ENCODE peak calls at places on chromosomes 4 and X, in five cellular contexts. I is GM06990; V is CD8-positive, alpha-beta T cell; G is right cardiac atrium; D is MG63. X is an unnamed sample.

GRCh38 chrX:97200454-97200853 is 316.7 kb downstream of the RPA4 start:
- DNase-seq in I (no peak), V (no peak), G (no peak), D (no peak), X (no peak)

GRCh38 chr4:15677507-15677988 is 4.1 kb upstream of the FAM200B start:
- DNase-seq in I (no peak), V (no peak), G (no peak), D (no peak), X (no peak)

GRCh38 chr4:157040380-157040779 is 35.6 kb upstream of the GLRB start:
- DNase-seq in I (no peak), V (no peak), G (no peak), D (no peak), X (no peak)

GRCh38 chrX:13340182-13340791 is 20.4 kb upstream of the ATXN3L start:
- DNase-seq in I (no peak), V (no peak), G (no peak), D (peak), X (no peak)

GRCh38 chr4:108947526-108947925 is 184.7 kb upstream of the ETNPPL start:
- DNase-seq in I (no peak), V (no peak), G (no peak), D (no peak), X (no peak)

GRCh38 chr4:126338572-126338971 is 1023.8 kb downstream of the FAT4 start:
- DNase-seq in I (no peak), V (no peak), G (no peak), D (no peak), X (no peak)

GRCh38 chrX:134634691-134635090 is 23.6 kb downstream of the PLAC1 start:
- DNase-seq in I (no peak), V (no peak), G (no peak), D (no peak), X (no peak)

GRCh38 chr4:56530269-56531148 is 24.9 kb downstream of the ARL9 start:
- DNase-seq in I (peak), V (peak), G (peak), D (peak), X (peak)

GRCh38 chr4:86593726-86594558 is at the start of gene PTPN13:
- DNase-seq in I (peak), V (no peak), G (peak), D (peak), X (peak)

GRCh38 chrX:16603822-16604221 is 46.1 kb upstream of the S100G start:
- DNase-seq in I (no peak), V (no peak), G (no peak), D (no peak), X (no peak)

GRCh38 chrX:129522184-129523059 is 868 bp downstream of the SMARCA1 start:
- DNase-seq in I (no peak), V (no peak), G (peak), D (peak), X (peak)

GRCh38 chr4:40552536-40552935 is 77.1 kb downstream of the RBM47 start:
- DNase-seq in I (no peak), V (no peak), G (no peak), D (peak), X (no peak)

GRCh38 chrX:19512961-19513360 is 2.3 kb downstream of the MAP3K15 start:
- DNase-seq in I (no peak), V (no peak), G (no peak), D (no peak), X (no peak)

GRCh38 chrX:19512359-19512758 is 2.9 kb downstream of the MAP3K15 start:
- DNase-seq in I (no peak), V (no peak), G (no peak), D (no peak), X (no peak)

GRCh38 chrX:19515615-19516105 is 352 bp upstream of the MAP3K15 start:
- DNase-seq in I (no peak), V (no peak), G (no peak), D (no peak), X (no peak)

GRCh38 chrX:19513383-19513782 is 1.9 kb downstream of the MAP3K15 start:
- DNase-seq in I (no peak), V (no peak), G (no peak), D (peak), X (no peak)

GRCh38 chrX:19514791-19515614 is at the start of gene MAP3K15:
- DNase-seq in I (peak), V (no peak), G (peak), D (peak), X (peak)
- H3K4me3 ChIP-seq in I (peak), V (no peak), G (peak), D (peak), X (peak)

GRCh38 chrX:40154229-40154852 is 56.6 kb upstream of the BCOR start:
- DNase-seq in I (no peak), V (no peak), G (peak), D (peak), X (no peak)
- H3K4me3 ChIP-seq in I (peak), V (peak), G (peak), D (peak), X (peak)

DNA sequence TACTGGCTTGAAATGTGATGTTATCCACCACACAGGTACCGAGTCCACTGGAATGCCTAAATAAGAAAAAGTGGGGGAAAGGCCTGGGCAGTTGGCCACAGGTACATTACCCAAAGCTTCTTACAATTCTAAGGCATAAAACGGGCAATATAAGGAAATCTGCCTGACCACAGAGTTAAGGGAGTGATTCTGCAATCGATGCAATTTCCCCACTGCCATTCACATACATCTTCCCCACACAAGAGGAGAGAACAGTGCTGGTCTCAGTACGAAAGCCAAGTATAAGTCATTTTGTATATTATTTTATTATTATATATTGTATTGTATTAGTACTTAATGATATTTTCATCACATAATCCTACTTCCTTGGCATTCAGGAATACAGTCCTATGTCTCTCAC is 30.6 kb downstream of the RFC1 start:
- DNase-seq in I (no peak), V (no peak), G (no peak), D (no peak), X (no peak)
- H3K4me3 ChIP-seq in I (no peak), V (no peak), G (no peak), D (no peak), X (no peak)

GRCh38 chrX:69109706-69110635 is 55.3 kb downstream of the PJA1 start:
- DNase-seq in I (no peak), V (no peak), G (no peak), D (peak), X (no peak)

GRCh38 chrX:69107231-69107739 is 58.0 kb downstream of the PJA1 start:
- DNase-seq in I (no peak), V (no peak), G (peak), D (no peak), X (peak)

GRCh38 chrX:69109036-69109663 is 56.1 kb downstream of the PJA1 start:
- DNase-seq in I (no peak), V (no peak), G (no peak), D (no peak), X (no peak)

GRCh38 chrX:69104756-69105434 is 60.4 kb downstream of the PJA1 start:
- DNase-seq in I (no peak), V (no peak), G (no peak), D (no peak), X (no peak)

DNA sequence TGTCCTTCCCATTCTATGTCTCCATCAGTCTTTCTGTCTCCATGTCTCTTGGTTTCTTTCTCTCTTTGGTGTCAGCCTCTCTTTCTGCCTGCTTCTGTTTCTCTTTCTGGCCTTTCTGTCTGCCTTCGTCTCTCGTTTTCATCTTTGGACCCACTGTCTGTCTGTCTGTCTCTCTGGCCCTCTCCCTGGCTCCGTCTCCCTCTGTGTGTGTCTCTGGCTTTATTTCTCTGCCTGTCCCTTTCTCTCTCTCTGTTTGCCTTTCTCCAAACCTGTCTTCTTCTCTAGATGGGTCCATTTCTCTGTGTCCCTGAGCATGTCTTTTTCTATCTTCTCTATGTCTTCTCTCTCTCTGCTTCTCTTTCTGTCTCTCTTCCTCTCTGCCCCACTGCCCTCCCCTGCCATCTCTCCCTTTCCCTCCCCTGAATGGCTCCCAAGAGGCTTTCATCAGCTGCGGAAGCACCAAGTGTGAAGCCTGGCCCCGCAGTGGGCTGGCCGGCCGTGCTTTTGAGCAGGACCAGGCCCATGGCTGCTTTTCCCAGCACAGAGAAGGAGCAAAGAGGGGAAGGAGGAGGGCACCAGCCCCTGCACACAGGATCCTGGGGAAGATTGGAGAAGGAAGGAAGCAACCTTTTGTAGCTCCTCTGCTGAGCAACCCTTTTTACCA is 57.4 kb downstream of the PJA1 start:
- DNase-seq in I (no peak), V (no peak), G (peak), D (no peak), X (no peak)
- H3K4me3 ChIP-seq in I (no peak), V (no peak), G (no peak), D (no peak), X (no peak)

DNA sequence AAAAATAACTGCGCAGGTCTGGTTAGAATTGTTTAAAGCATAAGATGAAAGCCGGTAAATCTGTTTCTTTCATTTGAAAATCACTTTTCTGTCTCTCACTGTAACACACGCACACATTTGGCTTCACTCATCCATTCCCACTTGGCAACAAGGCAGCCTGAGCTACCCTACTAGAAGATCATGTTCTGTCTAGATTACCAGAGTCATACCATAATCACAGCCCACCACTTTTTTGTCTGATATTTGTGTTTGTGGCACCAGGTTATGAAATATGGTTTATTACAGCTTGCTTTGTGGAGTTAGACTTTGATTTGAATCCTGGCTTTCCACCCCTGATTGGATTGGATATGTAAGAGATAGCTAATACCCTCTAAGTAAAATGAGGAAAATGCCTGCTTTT is 2.2 kb downstream of the USO1 start:
- DNase-seq in I (no peak), V (no peak), G (no peak), D (no peak), X (peak)
- H3K4me3 ChIP-seq in I (peak), V (no peak), G (peak), D (peak), X (no peak)

GRCh38 chr4:118898221-118898620 is 9.6 kb downstream of the SYNPO2 start:
- DNase-seq in I (no peak), V (no peak), G (no peak), D (no peak), X (no peak)

GRCh38 chr4:118894034-118894433 is 5.4 kb downstream of the SYNPO2 start:
- DNase-seq in I (no peak), V (no peak), G (peak), D (no peak), X (no peak)

GRCh38 chr4:118904418-118904817 is 15.8 kb downstream of the SYNPO2 start:
- DNase-seq in I (no peak), V (no peak), G (peak), D (no peak), X (peak)

DNA sequence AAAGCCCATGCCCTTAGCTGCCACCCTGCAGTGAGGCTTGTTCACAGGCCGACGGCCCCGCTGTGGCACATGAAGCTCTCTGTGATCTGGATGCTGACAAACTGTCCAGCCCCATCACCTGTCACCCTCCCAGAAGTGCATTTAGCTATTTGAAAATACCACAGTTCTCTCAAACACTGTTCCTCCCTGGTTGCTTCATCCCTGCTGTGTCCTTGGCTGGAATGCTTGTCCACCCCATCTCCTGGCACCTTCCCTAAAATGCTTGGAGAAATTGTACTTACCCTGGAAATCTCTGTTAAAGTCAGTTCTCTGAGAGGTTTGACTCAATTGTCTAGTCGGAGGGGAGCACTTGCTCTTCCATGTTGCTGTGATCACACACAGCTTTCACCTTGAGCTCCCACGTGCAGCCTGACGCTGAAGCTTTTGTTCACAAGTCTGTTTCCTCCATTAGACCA is 10.1 kb downstream of the SYNPO2 start:
- DNase-seq in I (no peak), V (no peak), G (peak), D (no peak), X (peak)
- H3K4me3 ChIP-seq in I (no peak), V (no peak), G (no peak), D (no peak), X (no peak)

GRCh38 chrX:65586491-65586890 is 51.9 kb upstream of the LAS1L start:
- DNase-seq in I (no peak), V (no peak), G (peak), D (peak), X (no peak)

GRCh38 chrX:65589304-65589703 is 54.7 kb upstream of the LAS1L start:
- DNase-seq in I (no peak), V (no peak), G (peak), D (no peak), X (no peak)

GRCh38 chrX:65588795-65589194 is 54.2 kb upstream of the LAS1L start:
- DNase-seq in I (no peak), V (no peak), G (no peak), D (no peak), X (no peak)

GRCh38 chrX:65591206-65591605 is 56.6 kb upstream of the LAS1L start:
- DNase-seq in I (no peak), V (no peak), G (no peak), D (no peak), X (no peak)

GRCh38 chrX:65587616-65588526 is 53.3 kb upstream of the LAS1L start:
- DNase-seq in I (no peak), V (no peak), G (peak), D (peak), X (peak)
- H3K4me3 ChIP-seq in I (no peak), V (no peak), G (no peak), D (peak), X (no peak)